ENCODE peak calls at places on chromosomes 1 and 21, in eight cellular contexts. D is HFFc6, P is neural crest cell, B is Caco-2, S is K562, R is AG10803, O is mammary epithelial cell, U is keratinocyte. Y is an unnamed sample.
A peak's percentile ranks its signal among the peaks of the same experiment; 100 is the strongest.

GRCh38 chr21:37443683-37444082 is 77.1 kb downstream of the DYRK1A start:
- DNase-seq in D (no peak), P (no peak), B (no peak), O (no peak), U (no peak), R (no peak), S (no peak), Y (no peak)

GRCh38 chr1:17763995-17764394 is 8.9 kb downstream of the ACTL8 start:
- DNase-seq in S (no peak), P (no peak), R (no peak), D (no peak), U (no peak), O (no peak), B (no peak), Y (no peak)

GRCh38 chr1:73593379-73593778 is 604.6 kb downstream of the LRRIQ3 start:
- DNase-seq in U (peak; percentile 50), D (peak; percentile 6), S (no peak), P (no peak), O (peak; percentile 67), R (peak; percentile 48), B (peak; percentile 6), Y (no peak)

GRCh38 chr1:51969038-51969705 is 21.3 kb downstream of the RAB3B start:
- DNase-seq in O (no peak), S (no peak), P (no peak), B (peak; percentile 9), U (no peak), D (peak; percentile 93), R (peak; percentile 94), Y (no peak)

GRCh38 chr1:153428790-153429189 is 12.5 kb downstream of the S100A7A start:
- DNase-seq in O (no peak), B (no peak), D (no peak), R (no peak), U (no peak), P (no peak), S (no peak), Y (no peak)

GRCh38 chr1:234368320-234369032 is 4.8 kb upstream of the COA6 start:
- DNase-seq in R (no peak), O (no peak), D (no peak), P (no peak), U (no peak), S (no peak), B (no peak), Y (no peak)

GRCh38 chr1:33300673-33301072 is 20.2 kb downstream of the A3GALT2 start:
- DNase-seq in B (no peak), O (no peak), D (peak; percentile 44), U (no peak), S (no peak), P (no peak), R (peak; percentile 91), Y (no peak)

GRCh38 chr21:45074048-45074817 is at the start of gene ADARB1:
- DNase-seq in S (peak; percentile 97), P (peak; percentile 61), O (peak; percentile 53), U (no peak), D (no peak), R (peak; percentile 54), B (peak; percentile 89), Y (peak; percentile 75)

GRCh38 chr1:154351363-154352068 is 26.2 kb downstream of the ATP8B2 start:
- DNase-seq in O (no peak), R (no peak), B (no peak), P (no peak), D (no peak), S (no peak), U (no peak), Y (no peak)

GRCh38 chr1:100926240-100926639 is 30.4 kb downstream of the SLC30A7 start:
- DNase-seq in B (no peak), D (no peak), U (no peak), R (no peak), O (no peak), P (no peak), S (no peak), Y (no peak)

GRCh38 chr1:173867141-173867752 is 542 bp downstream of the GAS5 start:
- DNase-seq in S (peak; percentile 47), O (no peak), U (no peak), B (no peak), D (no peak), R (no peak), P (no peak), Y (no peak)

GRCh38 chr1:13813398-13814012 is 113.5 kb downstream of the PRDM2 start:
- DNase-seq in R (peak; percentile 21), B (no peak), S (peak; percentile 90), U (no peak), O (no peak), P (peak; percentile 55), D (no peak), Y (no peak)

GRCh38 chr1:206450271-206450670 is 20.0 kb upstream of the IKBKE start:
- DNase-seq in D (no peak), S (no peak), U (no peak), P (no peak), O (no peak), B (no peak), R (no peak), Y (no peak)

GRCh38 chr1:91582431-91582921 is 81.8 kb downstream of the CDC7 start:
- DNase-seq in P (no peak), D (peak; percentile 96), S (no peak), B (no peak), O (peak; percentile 85), U (peak; percentile 81), R (peak; percentile 95), Y (no peak)

GRCh38 chr1:26021647-26022403 is at the start of gene EXTL1:
- DNase-seq in P (peak; percentile 63), D (peak; percentile 39), B (peak; percentile 34), R (no peak), O (no peak), S (no peak), U (no peak), Y (peak; percentile 57)

GRCh38 chr1:40782371-40782956 is 1.1 kb upstream of the KCNQ4 start:
- DNase-seq in U (no peak), P (no peak), S (no peak), O (no peak), B (no peak), D (no peak), R (no peak), Y (no peak)
- TF ChIP-seq CTCF in U (no peak), P (peak; percentile 35), S (no peak), O (no peak), B (no peak), D (no peak), R (no peak), Y (no peak)

GRCh38 chr1:21468597-21468996 is 28.7 kb downstream of the NBPF3 start:
- DNase-seq in U (no peak), P (no peak), B (no peak), S (peak; percentile 57), D (peak; percentile 28), R (peak; percentile 27), O (no peak), Y (no peak)
- TF ChIP-seq CTCF in U (peak; percentile 17), P (peak; percentile 47), B (no peak), S (peak; percentile 79), D (peak; percentile 80), R (peak; percentile 47), O (peak; percentile 15), Y (peak; percentile 11)

GRCh38 chr1:224456637-224456953 is 22.0 kb upstream of the WDR26 start:
- DNase-seq in S (no peak), R (no peak), O (no peak), D (no peak), B (no peak), P (no peak), U (no peak), Y (no peak)

GRCh38 chr1:224458296-224458695 is 23.7 kb upstream of the WDR26 start:
- DNase-seq in S (no peak), R (no peak), D (no peak), O (no peak), P (no peak), B (no peak), U (no peak), Y (no peak)

GRCh38 chr1:224459051-224459450 is 24.5 kb upstream of the WDR26 start:
- DNase-seq in P (no peak), B (no peak), R (no peak), D (no peak), S (no peak), O (no peak), U (no peak), Y (no peak)

GRCh38 chr1:224459936-224460335 is 25.3 kb upstream of the WDR26 start:
- DNase-seq in U (no peak), P (no peak), S (peak; percentile 3), B (no peak), O (no peak), D (no peak), R (no peak), Y (no peak)

DNA sequence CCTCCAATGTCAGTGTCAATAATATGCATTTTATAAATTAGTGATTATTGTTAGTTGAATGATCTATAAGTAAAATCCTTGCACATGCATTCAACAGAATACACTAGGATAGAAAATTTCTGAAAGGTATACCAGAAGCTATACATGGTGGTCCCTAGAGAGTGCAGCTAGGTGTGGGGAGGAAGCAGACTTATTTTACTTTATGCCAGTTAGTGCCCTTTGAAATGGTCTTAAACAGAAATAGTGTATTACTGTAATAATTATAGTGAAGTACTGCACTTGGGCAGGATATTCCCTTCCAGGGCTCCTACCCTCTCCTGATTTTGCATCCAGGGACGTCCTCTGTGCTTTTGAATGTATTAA is 23.2 kb upstream of the WDR26 start:
- DNase-seq in R (no peak), P (no peak), D (no peak), U (no peak), O (no peak), B (no peak), S (no peak), Y (no peak)
- TF ChIP-seq CTCF in R (no peak), P (peak; percentile 26), D (peak; percentile 20), U (no peak), O (no peak), B (no peak), S (no peak), Y (no peak)

DNA sequence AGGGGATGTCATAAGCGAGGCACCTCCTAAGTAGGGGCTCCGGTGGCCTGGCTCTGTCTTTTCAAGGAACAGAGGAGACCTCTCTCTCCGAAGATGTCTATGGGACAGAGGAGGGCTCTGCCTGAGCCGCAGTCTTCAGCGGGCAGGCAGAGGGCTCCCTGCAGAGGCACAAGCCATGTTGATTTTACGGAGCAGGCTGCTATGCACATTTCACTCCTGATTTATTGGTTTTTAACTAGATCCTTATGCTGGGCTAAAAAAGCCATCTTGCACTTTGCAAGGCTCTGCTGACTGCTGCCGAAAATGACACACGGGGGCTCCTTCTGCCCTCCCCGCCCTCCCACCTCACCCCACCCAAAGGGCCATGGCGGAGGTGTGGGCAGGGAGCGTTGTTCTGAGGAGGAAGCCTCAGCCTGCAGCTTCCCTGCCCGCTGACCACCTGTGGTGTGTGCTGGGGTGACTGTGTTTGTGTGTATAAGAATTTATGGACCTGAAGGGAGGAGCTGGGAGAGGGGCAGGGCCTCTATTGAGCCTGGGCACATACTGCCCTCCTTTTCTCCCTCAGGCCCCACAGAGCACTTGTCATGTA is 71.2 kb downstream of the FOXD2 start:
- DNase-seq in B (peak; percentile 37), U (no peak), R (peak; percentile 27), D (no peak), S (no peak), P (no peak), O (no peak), Y (no peak)
- TF ChIP-seq CTCF in B (no peak), U (no peak), R (no peak), D (no peak), S (no peak), P (no peak), O (no peak), Y (no peak)

DNA sequence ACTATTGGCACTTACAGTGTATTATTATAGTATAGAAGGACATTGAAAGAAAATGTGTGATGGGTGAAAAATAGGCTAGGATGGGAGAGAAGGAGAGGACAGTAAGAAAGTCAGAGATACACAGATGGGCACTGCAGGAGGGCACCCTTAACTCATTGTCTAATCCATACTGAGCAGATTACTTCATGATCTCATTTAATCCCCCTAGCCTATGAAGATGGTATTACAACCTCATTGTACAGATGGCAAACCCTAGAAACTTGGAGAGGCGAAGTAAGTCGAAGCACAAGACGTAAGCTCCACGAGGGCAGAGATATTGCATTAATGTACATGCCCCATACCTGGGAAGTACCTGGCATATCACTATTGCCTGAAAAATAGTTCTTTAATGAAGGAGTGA is 346.9 kb upstream of the DAB1 start:
- DNase-seq in B (no peak), P (no peak), U (no peak), O (peak; percentile 6), S (peak; percentile 11), R (no peak), D (no peak), Y (peak; percentile 14)
- TF ChIP-seq CTCF in B (no peak), P (peak; percentile 49), U (peak; percentile 37), O (peak; percentile 35), S (peak; percentile 18), R (peak; percentile 48), D (peak; percentile 39), Y (peak; percentile 37)

Y was measured in D721Med.